ENCODE peak calls at places on chromosomes 1 and 21, in eight cellular contexts. V is tibial nerve; A is CD4-positive, CD25-positive, alpha-beta regulatory T cell; N is psoas muscle; Z is OCI-LY7; O is stomach; K is fibroblast of lung; S is SJSA1. T is an unnamed sample. For H3K4me1, the result is how much of the 10 kb centered on the place peaks cover.

GRCh38 chr1:244347942-244348341 is 103.8 kb downstream of the ADSS2 start:
- DNase-seq in V (no peak), A (no peak), N (no peak), Z (no peak), O (no peak), K (no peak), S (peak), T (no peak)

GRCh38 chr1:150550222-150551048 is 1.2 kb downstream of the ADAMTSL4 start:
- DNase-seq in V (no peak), A (no peak), N (peak), Z (no peak), O (no peak), K (peak), S (no peak), T (no peak)

GRCh38 chr1:93516164-93516563 is 68.2 kb downstream of the FNBP1L start:
- DNase-seq in V (no peak), A (no peak), N (no peak), Z (no peak), O (no peak), K (no peak), S (peak), T (no peak)

GRCh38 chr1:206591696-206592095 is 20.6 kb downstream of the EIF2D start:
- DNase-seq in V (no peak), A (no peak), N (no peak), Z (no peak), O (no peak), K (no peak), S (no peak), T (no peak)

GRCh38 chr1:246608616-246609376 is 42.5 kb downstream of the CNST start:
- DNase-seq in V (peak), A (no peak), N (peak), Z (no peak), O (peak), K (peak), S (peak), T (no peak)

GRCh38 chr1:67970088-67970487 is 80.3 kb downstream of the DIRAS3 start:
- DNase-seq in V (no peak), A (no peak), N (no peak), Z (no peak), O (no peak), K (peak), S (peak), T (no peak)

GRCh38 chr1:29655945-29656866 is 419.9 kb downstream of the PTPRU start:
- DNase-seq in V (no peak), A (no peak), N (no peak), Z (peak), O (no peak), K (no peak), S (no peak), T (no peak)

GRCh38 chr1:209250970-209251636 is 332.4 kb upstream of the CAMK1G start:
- DNase-seq in V (no peak), A (no peak), N (no peak), Z (no peak), O (no peak), K (no peak), S (no peak), T (no peak)

GRCh38 chr1:211372463-211372862 is 45.8 kb downstream of the TRAF5 start:
- DNase-seq in V (no peak), A (no peak), N (no peak), Z (no peak), O (no peak), K (no peak), S (no peak), T (no peak)

GRCh38 chr1:7106442-7107108 is 321.3 kb downstream of the CAMTA1 start:
- DNase-seq in V (no peak), A (no peak), N (no peak), Z (no peak), O (no peak), K (no peak), S (no peak), T (no peak)

GRCh38 chr1:167805041-167805556 is 83.3 kb downstream of the MPZL1 start:
- DNase-seq in V (no peak), A (no peak), N (no peak), Z (peak), O (no peak), K (no peak), S (no peak), T (no peak)

GRCh38 chr1:106063510-106063909 is 993.0 kb upstream of the PRMT6 start:
- DNase-seq in V (no peak), A (no peak), N (no peak), Z (no peak), O (no peak), K (no peak), S (no peak), T (no peak)

GRCh38 chr21:42721341-42721824 is 68.0 kb downstream of the PDE9A start:
- DNase-seq in V (peak), A (no peak), N (no peak), Z (no peak), O (no peak), K (peak), S (no peak), T (no peak)

GRCh38 chr1:24964811-24965570 is 34.9 kb upstream of the RUNX3 start:
- DNase-seq in V (no peak), A (peak), N (peak), Z (peak), O (peak), K (no peak), S (peak), T (peak)

GRCh38 chr1:204769997-204770396 is 84.5 kb upstream of the LRRN2 start:
- DNase-seq in V (no peak), A (no peak), N (no peak), Z (no peak), O (no peak), K (no peak), S (no peak), T (no peak)

GRCh38 chr1:41370756-41371420 is 9.7 kb downstream of the FOXO6 start:
- DNase-seq in V (no peak), A (no peak), N (no peak), Z (no peak), O (no peak), K (no peak), S (no peak), T (no peak)

GRCh38 chr1:41373373-41373772 is 12.1 kb downstream of the FOXO6 start:
- DNase-seq in V (no peak), A (no peak), N (no peak), Z (no peak), O (no peak), K (no peak), S (no peak), T (no peak)

GRCh38 chr1:41370225-41370624 is 9.0 kb downstream of the FOXO6 start:
- DNase-seq in V (no peak), A (no peak), N (no peak), Z (no peak), O (no peak), K (no peak), S (no peak), T (no peak)

GRCh38 chr1:41372600-41372993 is 11.4 kb downstream of the FOXO6 start:
- DNase-seq in V (no peak), A (no peak), N (no peak), Z (no peak), O (no peak), K (no peak), S (no peak), T (no peak)

GRCh38 chr1:41371630-41372599 is 10.7 kb downstream of the FOXO6 start:
- DNase-seq in V (peak), A (no peak), N (peak), Z (no peak), O (no peak), K (peak), S (no peak), T (no peak)
- H3K4me1 ChIP-seq in V (under half), A (under half), N (under half), Z (under half), O (under half), K (under half), S (under half), T (under half)

DNA sequence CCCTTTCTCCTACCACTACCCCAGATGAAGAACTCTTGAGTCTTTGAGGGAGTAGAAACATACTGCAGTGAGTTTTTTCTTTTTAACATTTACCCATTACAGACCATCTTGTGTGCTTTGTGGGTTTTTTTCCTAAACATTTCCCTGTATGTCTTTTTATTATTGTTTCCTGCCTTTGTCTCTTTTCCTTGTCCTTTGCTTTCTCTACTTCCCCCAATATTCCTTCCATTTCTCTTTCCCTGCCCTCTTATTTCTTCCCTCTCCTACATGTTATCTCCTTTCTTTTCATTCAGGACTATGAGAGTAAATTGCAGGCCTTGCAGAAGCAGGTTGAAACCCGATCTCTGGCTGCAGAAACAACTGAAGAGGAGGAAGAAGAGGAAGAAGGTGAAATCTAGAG is 79.1 kb upstream of the PGD start:
- DNase-seq in V (no peak), A (no peak), N (no peak), Z (no peak), O (no peak), K (no peak), S (no peak), T (no peak)
- H3K4me3 ChIP-seq in V (no peak), A (no peak), N (no peak), Z (no peak), O (no peak), K (no peak), S (no peak), T (no peak)

GRCh38 chr1:31570228-31570627 is 6.1 kb upstream of the TINAGL1 start:
- DNase-seq in V (no peak), A (no peak), N (no peak), Z (no peak), O (no peak), K (no peak), S (no peak), T (no peak)
- H3K4me1 ChIP-seq in V (under half), A (under half), N (under half), Z (under half), O (under half), K (under half), S (under half), T (under half)

GRCh38 chr1:77757616-77758015 is 2.0 kb downstream of the USP33 start:
- DNase-seq in V (no peak), A (no peak), N (no peak), Z (no peak), O (no peak), K (peak), S (no peak), T (no peak)
- H3K4me3 ChIP-seq in V (peak), A (peak), N (peak), Z (peak), O (no peak), K (peak), S (no peak), T (no peak)

GRCh38 chr1:174266991-174267612 is 107.8 kb downstream of the RABGAP1L start:
- DNase-seq in V (no peak), A (no peak), N (no peak), Z (no peak), O (no peak), K (no peak), S (no peak), T (no peak)
- H3K4me1 ChIP-seq in V (under half), A (under half), N (under half), Z (half or more), O (under half), K (under half), S (under half), T (under half)

GRCh38 chr21:16185766-16186165 is 456.0 kb downstream of the USP25 start:
- DNase-seq in V (no peak), A (no peak), N (no peak), Z (no peak), O (no peak), K (no peak), S (no peak), T (no peak)
- H3K4me3 ChIP-seq in V (no peak), A (no peak), N (no peak), Z (no peak), O (no peak), K (no peak), S (no peak), T (no peak)

DNA sequence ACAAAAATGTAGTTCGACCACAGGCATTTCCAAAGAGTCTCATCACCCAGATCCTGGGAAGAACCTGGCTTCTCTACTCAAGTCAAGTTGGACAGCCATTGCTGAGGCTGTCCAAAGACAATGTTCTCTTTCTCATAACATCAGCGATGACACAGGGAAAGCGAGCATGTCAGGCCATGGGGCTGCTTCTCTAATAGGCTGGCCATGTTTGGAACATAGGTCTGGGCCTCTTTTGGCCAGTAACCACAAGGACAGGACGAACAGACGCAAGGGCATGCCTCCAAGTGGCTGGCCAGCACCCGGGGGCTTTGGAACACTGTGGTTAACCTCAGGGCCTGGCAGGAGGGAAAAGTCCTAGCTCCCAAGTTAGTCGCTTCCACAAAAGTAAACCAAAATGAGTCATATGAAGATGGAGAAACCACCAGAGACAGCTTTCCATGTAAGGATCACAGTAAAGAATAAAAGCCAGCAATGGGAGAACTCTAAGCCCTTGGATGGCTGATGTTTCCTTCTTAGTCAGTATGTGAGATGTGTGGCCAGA is 80.6 kb upstream of the SLC44A3 start:
- DNase-seq in V (no peak), A (no peak), N (peak), Z (no peak), O (no peak), K (peak), S (peak), T (no peak)
- H3K4me1 ChIP-seq in V (half or more), A (under half), N (under half), Z (under half), O (under half), K (under half), S (half or more), T (under half)

GRCh38 chr1:201652180-201652579 is 113.3 kb downstream of the NAV1 start:
- DNase-seq in V (no peak), A (no peak), N (no peak), Z (no peak), O (no peak), K (no peak), S (no peak), T (no peak)
- H3K4me3 ChIP-seq in V (no peak), A (no peak), N (no peak), Z (no peak), O (no peak), K (peak), S (no peak), T (no peak)

T was measured in effector memory CD4-positive, alpha-beta T cell.